ENCODE peak calls at places on chromosomes 3 and 15, in five cellular contexts. One of them, this sample, is unnamed.
A peak's percentile ranks its signal among the peaks of the same experiment; 100 is the strongest.

GRCh38 chr15:40286794-40287193 is 3.9 kb upstream of the ANKRD63 start:
- DNase-seq in natural killer cell: no peak
- DNase-seq in Peyer's patch: no peak
- DNase-seq in progenitor cell of endocrine pancreas: no peak
- DNase-seq in 8988T: no peak
- DNase-seq in this sample: no peak

GRCh38 chr15:77988386-77989301 is 88.9 kb downstream of the TBC1D2B start:
- DNase-seq in natural killer cell: no peak
- DNase-seq in Peyer's patch: no peak
- DNase-seq in progenitor cell of endocrine pancreas: no peak
- DNase-seq in 8988T: no peak
- DNase-seq in this sample: no peak

GRCh38 chr3:189123595-189124387 is 48.0 kb upstream of the TPRG1 start:
- DNase-seq in progenitor cell of endocrine pancreas: no peak
- DNase-seq in 8988T: no peak
- DNase-seq in natural killer cell: no peak
- DNase-seq in Peyer's patch: peak; percentile 53
- DNase-seq in this sample: peak; percentile 98

GRCh38 chr15:63551400-63551799 is 45.8 kb upstream of the FBXL22 start:
- DNase-seq in Peyer's patch: no peak
- DNase-seq in natural killer cell: no peak
- DNase-seq in progenitor cell of endocrine pancreas: no peak
- DNase-seq in 8988T: no peak
- DNase-seq in this sample: no peak

GRCh38 chr3:59772416-59773408 is 722.9 kb upstream of the CFAP20DC start:
- DNase-seq in progenitor cell of endocrine pancreas: no peak
- DNase-seq in Peyer's patch: no peak
- DNase-seq in 8988T: no peak
- DNase-seq in natural killer cell: no peak
- DNase-seq in this sample: no peak

GRCh38 chr3:87390821-87391220 is 114.4 kb upstream of the POU1F1 start:
- DNase-seq in Peyer's patch: no peak
- DNase-seq in 8988T: no peak
- DNase-seq in natural killer cell: no peak
- DNase-seq in progenitor cell of endocrine pancreas: no peak
- DNase-seq in this sample: no peak

GRCh38 chr3:157120071-157120892 is 39.7 kb downstream of the CCNL1 start:
- DNase-seq in Peyer's patch: peak; percentile 77
- DNase-seq in 8988T: no peak
- DNase-seq in progenitor cell of endocrine pancreas: peak; percentile 26
- DNase-seq in natural killer cell: no peak
- DNase-seq in this sample: no peak

GRCh38 chr15:36334059-36334458 is 245.4 kb upstream of the CDIN1 start:
- DNase-seq in 8988T: no peak
- DNase-seq in progenitor cell of endocrine pancreas: no peak
- DNase-seq in Peyer's patch: no peak
- DNase-seq in natural killer cell: no peak
- DNase-seq in this sample: no peak

GRCh38 chr3:66836363-66837152 is 161.5 kb upstream of the KBTBD8 start:
- DNase-seq in natural killer cell: no peak
- DNase-seq in 8988T: no peak
- DNase-seq in progenitor cell of endocrine pancreas: no peak
- DNase-seq in Peyer's patch: no peak
- DNase-seq in this sample: peak; percentile 1

GRCh38 chr3:112013058-112013783 is 14.5 kb downstream of the TAGLN3 start:
- DNase-seq in 8988T: no peak
- DNase-seq in Peyer's patch: peak; percentile 56
- DNase-seq in natural killer cell: peak; percentile 28
- DNase-seq in progenitor cell of endocrine pancreas: peak; percentile 26
- DNase-seq in this sample: no peak

GRCh38 chr15:33700695-33701303 is 267.5 kb upstream of the CHRM5 start:
- DNase-seq in progenitor cell of endocrine pancreas: peak; percentile 64
- DNase-seq in natural killer cell: peak; percentile 40
- DNase-seq in Peyer's patch: peak; percentile 67
- DNase-seq in 8988T: no peak
- DNase-seq in this sample: peak; percentile 28

GRCh38 chr3:153356908-153357307 is 194.9 kb downstream of the RAP2B start:
- DNase-seq in natural killer cell: no peak
- DNase-seq in Peyer's patch: no peak
- DNase-seq in progenitor cell of endocrine pancreas: no peak
- DNase-seq in 8988T: no peak
- DNase-seq in this sample: no peak

GRCh38 chr3:175526609-175527280 is 667.6 kb downstream of the NAALADL2 start:
- DNase-seq in 8988T: no peak
- DNase-seq in Peyer's patch: no peak
- DNase-seq in natural killer cell: no peak
- DNase-seq in progenitor cell of endocrine pancreas: no peak
- DNase-seq in this sample: no peak

GRCh38 chr15:27465213-27465612 is 494.2 kb downstream of the GABRG3 start:
- DNase-seq in progenitor cell of endocrine pancreas: no peak
- DNase-seq in natural killer cell: no peak
- DNase-seq in 8988T: no peak
- DNase-seq in Peyer's patch: no peak
- DNase-seq in this sample: no peak

GRCh38 chr3:50323614-50324199 is 1.2 kb upstream of the HYAL2 start:
- DNase-seq in progenitor cell of endocrine pancreas: no peak
- DNase-seq in Peyer's patch: peak; percentile 51
- DNase-seq in 8988T: no peak
- DNase-seq in natural killer cell: no peak
- DNase-seq in this sample: no peak

GRCh38 chr3:84998545-84998944 is 39.8 kb downstream of the CADM2 start:
- DNase-seq in natural killer cell: no peak
- DNase-seq in progenitor cell of endocrine pancreas: no peak
- DNase-seq in Peyer's patch: no peak
- DNase-seq in 8988T: no peak
- DNase-seq in this sample: no peak

GRCh38 chr15:89406756-89407650 is 72.4 kb upstream of the POLG start:
- DNase-seq in natural killer cell: no peak
- DNase-seq in 8988T: no peak
- DNase-seq in Peyer's patch: no peak
- DNase-seq in progenitor cell of endocrine pancreas: no peak
- DNase-seq in this sample: no peak

GRCh38 chr3:64354221-64354620 is 129.0 kb upstream of the PRICKLE2 start:
- DNase-seq in progenitor cell of endocrine pancreas: no peak
- DNase-seq in Peyer's patch: no peak
- DNase-seq in 8988T: no peak
- DNase-seq in natural killer cell: no peak
- DNase-seq in this sample: no peak

GRCh38 chr3:62370112-62371031 is 3.0 kb downstream of the FEZF2 start:
- DNase-seq in progenitor cell of endocrine pancreas: no peak
- DNase-seq in natural killer cell: no peak
- DNase-seq in Peyer's patch: no peak
- DNase-seq in 8988T: no peak
- DNase-seq in this sample: no peak

GRCh38 chr15:41637086-41637485 is 23.1 kb upstream of the MGA start:
- DNase-seq in progenitor cell of endocrine pancreas: no peak
- DNase-seq in 8988T: no peak
- DNase-seq in natural killer cell: no peak
- DNase-seq in Peyer's patch: no peak
- DNase-seq in this sample: no peak

GRCh38 chr3:152309031-152309430 is 40.3 kb downstream of the MBNL1 start:
- DNase-seq in Peyer's patch: no peak
- DNase-seq in progenitor cell of endocrine pancreas: no peak
- DNase-seq in natural killer cell: no peak
- DNase-seq in 8988T: no peak
- DNase-seq in this sample: no peak

This sample was measured in NCI-H1105 treated with DMSO at 0.1 percent for 48 hours.